ENCODE peak calls at places on chromosomes 7 and 10, in five cellular contexts. Z is GM12865; X is retinal pigment epithelial cell; G is activated CD8-positive, alpha-beta memory T cell treated with anti-CD3 and anti-CD28 coated beads for 24 hours; T is B cell. U is an unnamed sample.

GRCh38 chr10:58661336-58661735 is 148.7 kb downstream of the BICC1 start:
- DNase-seq in T (no peak), G (no peak), Z (no peak), X (no peak), U (no peak)

GRCh38 chr7:366171-366916 is 76.4 kb downstream of the FOXL3 start:
- DNase-seq in Z (no peak), G (no peak), T (no peak), X (no peak), U (no peak)

GRCh38 chr10:132685121-132685891 is 100.6 kb downstream of the NKX6-2 start:
- DNase-seq in T (peak), G (peak), X (no peak), Z (no peak), U (peak)

GRCh38 chr10:62818426-62819011 is 2.4 kb upstream of the EGR2 start:
- DNase-seq in X (no peak), Z (peak), G (peak), T (peak), U (no peak)

GRCh38 chr7:102404005-102404861 is 8.1 kb downstream of the PRKRIP1 start:
- DNase-seq in X (no peak), Z (peak), T (peak), G (peak), U (no peak)

GRCh38 chr7:118224521-118224920 is at the start of gene ANKRD7:
- DNase-seq in X (no peak), Z (no peak), G (no peak), T (no peak), U (no peak)

GRCh38 chr7:50838675-50839377 is 56.1 kb upstream of the GRB10 start:
- DNase-seq in T (no peak), Z (no peak), G (no peak), X (peak), U (no peak)

GRCh38 chr7:36691983-36692382 is 32.3 kb downstream of the AOAH start:
- DNase-seq in G (no peak), Z (no peak), T (no peak), X (no peak), U (no peak)

GRCh38 chr7:50210706-50211115 is 93.8 kb upstream of the IKZF1 start:
- DNase-seq in G (no peak), Z (peak), T (no peak), X (no peak), U (no peak)

GRCh38 chr10:28302012-28302667 is 724 bp downstream of the MPP7 start:
- DNase-seq in Z (no peak), X (no peak), T (no peak), G (no peak), U (peak)

GRCh38 chr7:7408001-7408770 is 127.5 kb downstream of the COL28A1 start:
- DNase-seq in G (no peak), X (no peak), T (no peak), Z (no peak), U (no peak)

GRCh38 chr10:125164421-125164820 is 4.1 kb upstream of the CTBP2 start:
- DNase-seq in G (no peak), T (no peak), X (no peak), Z (no peak), U (no peak)

GRCh38 chr10:78264361-78264760 is 230.7 kb downstream of the RPS24 start:
- DNase-seq in Z (no peak), T (no peak), X (no peak), G (no peak), U (no peak)

GRCh38 chr7:157253850-157254249 is 83.0 kb upstream of the DNAJB6 start:
- DNase-seq in T (no peak), G (no peak), X (no peak), Z (no peak), U (no peak)

GRCh38 chr7:155874010-155874409 is 61.7 kb upstream of the SHH start:
- DNase-seq in G (no peak), T (no peak), Z (no peak), X (no peak), U (no peak)

GRCh38 chr10:57769298-57769697 is 498.4 kb downstream of the IPMK start:
- DNase-seq in T (no peak), Z (no peak), X (no peak), G (no peak), U (no peak)

GRCh38 chr10:133050376-133050775 is 37.3 kb upstream of the ADGRA1 start:
- DNase-seq in X (no peak), T (no peak), G (no peak), Z (no peak), U (no peak)

GRCh38 chr7:118855290-118855689 is 630.8 kb downstream of the ANKRD7 start:
- DNase-seq in T (no peak), G (no peak), X (no peak), Z (no peak), U (no peak)

GRCh38 chr7:30877993-30878392 is 33.7 kb upstream of the AQP1 start:
- DNase-seq in G (no peak), T (no peak), X (no peak), Z (no peak), U (no peak)

GRCh38 chr10:44925224-44925623 is 14.1 kb downstream of the TMEM72 start:
- DNase-seq in Z (peak), G (peak), X (peak), T (peak), U (no peak)

GRCh38 chr10:119449760-119450461 is 92.6 kb downstream of the RGS10 start:
- DNase-seq in T (no peak), X (no peak), Z (peak), G (no peak), U (no peak)

GRCh38 chr7:6443372-6443941 is 4.3 kb downstream of the DAGLB start:
- DNase-seq in Z (no peak), G (no peak), T (no peak), X (peak), U (no peak)

GRCh38 chr10:90787906-90788491 is 69.8 kb downstream of the HTR7 start:
- DNase-seq in X (peak), T (no peak), G (no peak), Z (peak), U (no peak)